ENCODE peak calls at places on chromosome 6, in eight cellular contexts. One of them, this sample, is unnamed.

GRCh38 chr6:67933278-67933677 is 701.8 kb upstream of the ADGRB3 start:
- DNase-seq in kidney epithelial cell: no peak
- DNase-seq in RWPE1: no peak
- DNase-seq in spleen: no peak
- DNase-seq in heart right ventricle: no peak
- DNase-seq in GM12865: peak; percentile 31
- DNase-seq in fibroblast of the aortic adventitia: no peak
- DNase-seq in BJ: no peak
- DNase-seq in this sample: no peak

GRCh38 chr6:120279706-120280105 is 930.1 kb upstream of the MAN1A1 start:
- DNase-seq in RWPE1: no peak
- DNase-seq in kidney epithelial cell: no peak
- DNase-seq in GM12865: no peak
- DNase-seq in heart right ventricle: no peak
- DNase-seq in fibroblast of the aortic adventitia: no peak
- DNase-seq in spleen: no peak
- DNase-seq in BJ: no peak
- DNase-seq in this sample: no peak

GRCh38 chr6:79077680-79078056 is 386 bp downstream of the PHIP start:
- DNase-seq in spleen: no peak
- DNase-seq in GM12865: no peak
- DNase-seq in fibroblast of the aortic adventitia: no peak
- DNase-seq in RWPE1: peak; percentile 44
- DNase-seq in heart right ventricle: no peak
- DNase-seq in BJ: no peak
- DNase-seq in kidney epithelial cell: no peak
- DNase-seq in this sample: no peak

GRCh38 chr6:21245488-21245887 is 348.1 kb upstream of the SOX4 start:
- DNase-seq in BJ: no peak
- DNase-seq in RWPE1: no peak
- DNase-seq in GM12865: no peak
- DNase-seq in spleen: no peak
- DNase-seq in heart right ventricle: no peak
- DNase-seq in fibroblast of the aortic adventitia: no peak
- DNase-seq in kidney epithelial cell: no peak
- DNase-seq in this sample: no peak

GRCh38 chr6:110813813-110814487 is 1.3 kb downstream of the CDK19 start:
- DNase-seq in heart right ventricle: no peak
- DNase-seq in GM12865: peak; percentile 3
- DNase-seq in BJ: no peak
- DNase-seq in fibroblast of the aortic adventitia: peak; percentile 10
- DNase-seq in RWPE1: peak; percentile 36
- DNase-seq in kidney epithelial cell: no peak
- DNase-seq in spleen: no peak
- DNase-seq in this sample: no peak

GRCh38 chr6:86192123-86192522 is 549.4 kb upstream of the SYNCRIP start:
- DNase-seq in spleen: no peak
- DNase-seq in kidney epithelial cell: no peak
- DNase-seq in GM12865: peak; percentile 62
- DNase-seq in RWPE1: no peak
- DNase-seq in BJ: no peak
- DNase-seq in heart right ventricle: no peak
- DNase-seq in fibroblast of the aortic adventitia: peak; percentile 1
- DNase-seq in this sample: no peak

GRCh38 chr6:19664878-19665715 is 172.1 kb upstream of the ID4 start:
- DNase-seq in BJ: no peak
- DNase-seq in RWPE1: no peak
- DNase-seq in fibroblast of the aortic adventitia: peak; percentile 12
- DNase-seq in kidney epithelial cell: no peak
- DNase-seq in spleen: no peak
- DNase-seq in GM12865: no peak
- DNase-seq in heart right ventricle: no peak
- DNase-seq in this sample: no peak

GRCh38 chr6:5851261-5851757 is 155.4 kb downstream of the NRN1 start:
- DNase-seq in kidney epithelial cell: peak; percentile 29
- DNase-seq in spleen: peak; percentile 88
- DNase-seq in GM12865: peak; percentile 64
- DNase-seq in fibroblast of the aortic adventitia: no peak
- DNase-seq in heart right ventricle: peak; percentile 41
- DNase-seq in BJ: no peak
- DNase-seq in RWPE1: peak; percentile 39
- DNase-seq in this sample: peak; percentile 80

GRCh38 chr6:139839506-139840156 is 465.2 kb upstream of the CITED2 start:
- DNase-seq in GM12865: peak; percentile 4
- DNase-seq in spleen: peak; percentile 70
- DNase-seq in kidney epithelial cell: no peak
- DNase-seq in fibroblast of the aortic adventitia: peak; percentile 22
- DNase-seq in RWPE1: no peak
- DNase-seq in BJ: peak; percentile 56
- DNase-seq in heart right ventricle: peak; percentile 26
- DNase-seq in this sample: no peak

GRCh38 chr6:19312291-19312978 is 524.7 kb upstream of the ID4 start:
- DNase-seq in heart right ventricle: no peak
- DNase-seq in fibroblast of the aortic adventitia: no peak
- DNase-seq in GM12865: no peak
- DNase-seq in RWPE1: no peak
- DNase-seq in spleen: no peak
- DNase-seq in kidney epithelial cell: no peak
- DNase-seq in BJ: no peak
- DNase-seq in this sample: peak; percentile 34

GRCh38 chr6:82178084-82178758 is 69.3 kb downstream of the IBTK start:
- DNase-seq in kidney epithelial cell: no peak
- DNase-seq in heart right ventricle: no peak
- DNase-seq in spleen: no peak
- DNase-seq in RWPE1: no peak
- DNase-seq in GM12865: no peak
- DNase-seq in BJ: no peak
- DNase-seq in fibroblast of the aortic adventitia: peak; percentile 77
- DNase-seq in this sample: no peak
- TF ChIP-seq CTCF in kidney epithelial cell: peak; percentile 25
- TF ChIP-seq CTCF in heart right ventricle: peak; percentile 57
- TF ChIP-seq CTCF in spleen: peak; percentile 33
- TF ChIP-seq CTCF in RWPE1: peak; percentile 13
- TF ChIP-seq CTCF in GM12865: peak; percentile 6
- TF ChIP-seq CTCF in BJ: peak; percentile 57
- TF ChIP-seq CTCF in fibroblast of the aortic adventitia: peak; percentile 71
- TF ChIP-seq CTCF in this sample: no peak

GRCh38 chr6:26660096-26660425 is 515 bp upstream of the ZNF322 start:
- DNase-seq in kidney epithelial cell: no peak
- DNase-seq in RWPE1: peak; percentile 41
- DNase-seq in GM12865: peak; percentile 46
- DNase-seq in heart right ventricle: no peak
- DNase-seq in spleen: no peak
- DNase-seq in BJ: no peak
- DNase-seq in fibroblast of the aortic adventitia: peak; percentile 37
- DNase-seq in this sample: no peak
- TF ChIP-seq CTCF in kidney epithelial cell: peak; percentile 23
- TF ChIP-seq CTCF in RWPE1: no peak
- TF ChIP-seq CTCF in GM12865: peak; percentile 19
- TF ChIP-seq CTCF in heart right ventricle: no peak
- TF ChIP-seq CTCF in spleen: no peak
- TF ChIP-seq CTCF in BJ: peak; percentile 38
- TF ChIP-seq CTCF in fibroblast of the aortic adventitia: peak; percentile 41
- TF ChIP-seq CTCF in this sample: no peak

DNA sequence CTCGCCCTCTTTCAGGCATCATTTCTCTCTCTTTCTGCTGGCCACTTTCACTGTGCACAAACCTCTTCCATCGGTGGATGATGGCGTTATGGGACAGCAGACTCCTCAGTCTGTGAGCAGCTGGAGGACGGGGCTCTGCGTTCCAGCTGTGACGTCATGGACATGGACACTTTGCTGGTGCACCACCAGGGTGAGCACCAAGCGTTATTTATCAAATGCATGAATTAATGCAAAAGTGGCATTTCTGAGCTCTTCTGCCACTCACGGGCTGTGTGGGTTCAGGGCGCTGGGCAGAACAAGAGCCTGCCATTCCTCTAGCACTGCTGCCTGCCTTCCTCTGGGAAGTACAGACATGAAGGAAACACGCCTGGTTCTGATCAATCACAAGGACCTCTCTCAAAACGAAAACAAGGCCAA is 82.9 kb upstream of the MPC1 start:
- DNase-seq in GM12865: no peak
- DNase-seq in BJ: peak; percentile 9
- DNase-seq in heart right ventricle: peak; percentile 38
- DNase-seq in kidney epithelial cell: no peak
- DNase-seq in spleen: no peak
- DNase-seq in RWPE1: no peak
- DNase-seq in fibroblast of the aortic adventitia: peak; percentile 78
- DNase-seq in this sample: peak; percentile 22
- TF ChIP-seq CTCF in GM12865: no peak
- TF ChIP-seq CTCF in BJ: peak; percentile 28
- TF ChIP-seq CTCF in heart right ventricle: no peak
- TF ChIP-seq CTCF in kidney epithelial cell: no peak
- TF ChIP-seq CTCF in spleen: peak; percentile 15
- TF ChIP-seq CTCF in RWPE1: no peak
- TF ChIP-seq CTCF in fibroblast of the aortic adventitia: peak; percentile 50
- TF ChIP-seq CTCF in this sample: no peak

GRCh38 chr6:100381111-100381510 is 83.6 kb downstream of the SIM1 start:
- DNase-seq in GM12865: no peak
- DNase-seq in heart right ventricle: no peak
- DNase-seq in kidney epithelial cell: no peak
- DNase-seq in RWPE1: no peak
- DNase-seq in spleen: no peak
- DNase-seq in BJ: no peak
- DNase-seq in fibroblast of the aortic adventitia: no peak
- DNase-seq in this sample: no peak
- TF ChIP-seq CTCF in GM12865: no peak
- TF ChIP-seq CTCF in heart right ventricle: no peak
- TF ChIP-seq CTCF in kidney epithelial cell: no peak
- TF ChIP-seq CTCF in RWPE1: no peak
- TF ChIP-seq CTCF in spleen: no peak
- TF ChIP-seq CTCF in BJ: no peak
- TF ChIP-seq CTCF in fibroblast of the aortic adventitia: no peak
- TF ChIP-seq CTCF in this sample: no peak

DNA sequence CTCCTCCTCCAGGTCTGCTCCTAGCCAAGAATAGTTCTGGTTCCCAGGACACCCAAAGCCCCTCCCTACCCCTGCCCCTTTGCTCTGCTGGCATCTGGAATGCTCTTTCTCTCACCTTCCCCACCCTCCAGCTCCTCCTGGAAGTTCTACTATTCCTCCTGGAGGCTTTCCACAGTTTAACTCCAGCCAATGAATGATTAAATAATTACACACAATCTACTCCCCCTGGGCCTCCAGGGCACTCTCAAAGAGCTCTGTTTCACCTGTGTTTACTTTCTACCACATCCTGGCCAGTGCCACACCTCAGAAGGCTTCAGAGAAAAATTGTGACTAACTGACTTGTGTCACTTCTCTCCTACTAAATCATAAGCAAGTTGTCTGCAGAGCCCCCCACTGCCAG is 36.2 kb downstream of the GCM1 start:
- DNase-seq in heart right ventricle: no peak
- DNase-seq in RWPE1: peak; percentile 75
- DNase-seq in spleen: no peak
- DNase-seq in kidney epithelial cell: peak; percentile 14
- DNase-seq in BJ: no peak
- DNase-seq in GM12865: no peak
- DNase-seq in fibroblast of the aortic adventitia: no peak
- DNase-seq in this sample: no peak
- TF ChIP-seq CTCF in heart right ventricle: no peak
- TF ChIP-seq CTCF in RWPE1: no peak
- TF ChIP-seq CTCF in spleen: no peak
- TF ChIP-seq CTCF in kidney epithelial cell: no peak
- TF ChIP-seq CTCF in BJ: no peak
- TF ChIP-seq CTCF in GM12865: no peak
- TF ChIP-seq CTCF in fibroblast of the aortic adventitia: no peak
- TF ChIP-seq CTCF in this sample: no peak

DNA sequence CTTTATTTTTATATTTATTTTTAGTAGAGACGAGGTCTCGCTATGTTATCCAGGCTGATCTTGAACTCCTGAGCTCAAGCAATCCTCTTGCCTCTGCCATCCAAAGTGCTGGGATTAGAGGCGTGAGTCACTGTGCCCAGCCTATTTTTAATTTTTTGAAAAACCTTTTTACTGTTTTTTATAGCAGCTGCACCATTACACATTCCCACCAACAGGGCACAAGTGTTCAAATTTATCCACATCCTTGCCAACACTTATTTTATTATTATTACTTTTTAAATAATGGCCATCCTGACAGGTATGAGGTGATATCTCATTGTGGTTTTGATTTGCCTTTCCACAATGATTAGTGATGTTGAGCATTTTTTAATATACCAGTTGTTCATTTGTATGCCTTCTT is 42.5 kb downstream of the PACSIN1 start:
- DNase-seq in heart right ventricle: no peak
- DNase-seq in spleen: no peak
- DNase-seq in GM12865: no peak
- DNase-seq in fibroblast of the aortic adventitia: no peak
- DNase-seq in BJ: no peak
- DNase-seq in kidney epithelial cell: no peak
- DNase-seq in RWPE1: no peak
- DNase-seq in this sample: no peak
- TF ChIP-seq CTCF in heart right ventricle: no peak
- TF ChIP-seq CTCF in spleen: no peak
- TF ChIP-seq CTCF in GM12865: no peak
- TF ChIP-seq CTCF in fibroblast of the aortic adventitia: peak; percentile 24
- TF ChIP-seq CTCF in BJ: no peak
- TF ChIP-seq CTCF in kidney epithelial cell: no peak
- TF ChIP-seq CTCF in RWPE1: no peak
- TF ChIP-seq CTCF in this sample: peak; percentile 25

This sample was measured in glutamatergic neuron.